ENCODE peak calls at places on chromosomes 16 and 17, in six cellular contexts. T is stimulated activated CD8-positive, alpha-beta memory T cell treated with anti-CD3 and anti-CD28 coated beads, Interleukin-7, amount 100 ng/mL, for 1 hour; M is H4; X is RCC 7860; Q is CD4-positive, alpha-beta memory T cell; L is Kasumi-1. U is an unnamed sample.

GRCh38 chr17:76063880-76064546 is 8.3 kb downstream of the SRP68 start:
- DNase-seq in T (no peak), M (no peak), X (no peak), Q (peak; percentile 65), L (no peak), U (no peak)

GRCh38 chr16:56369202-56369601 is 56.1 kb downstream of the AMFR start:
- DNase-seq in T (no peak), M (no peak), X (no peak), Q (no peak), L (no peak), U (no peak)

GRCh38 chr16:2767891-2768290 is 9.2 kb downstream of the ELOB start:
- DNase-seq in T (no peak), M (no peak), X (no peak), Q (no peak), L (no peak), U (no peak)

GRCh38 chr16:31199430-31200041 is 3.0 kb downstream of the PYCARD start:
- DNase-seq in T (no peak), M (no peak), X (no peak), Q (peak; percentile 5), L (no peak), U (no peak)

GRCh38 chr16:1287982-1288670 is 21.3 kb upstream of the UBE2I start:
- DNase-seq in T (no peak), M (no peak), X (no peak), Q (no peak), L (no peak), U (no peak)

GRCh38 chr16:75566889-75567255 is 693 bp downstream of the GABARAPL2 start:
- DNase-seq in T (no peak), M (no peak), X (no peak), Q (peak; percentile 17), L (peak; percentile 4), U (no peak)

GRCh38 chr16:82612263-82612662 is 14.5 kb upstream of the CDH13 start:
- DNase-seq in T (no peak), M (no peak), X (no peak), Q (no peak), L (no peak), U (no peak)

GRCh38 chr17:35747540-35748017 is 5.5 kb downstream of the GAS2L2 start:
- DNase-seq in T (peak; percentile 49), M (peak; percentile 77), X (peak; percentile 50), Q (peak; percentile 76), L (peak; percentile 88), U (peak; percentile 90)

GRCh38 chr16:588639-588888 is 1.3 kb upstream of the RAB40C start:
- DNase-seq in T (no peak), M (no peak), X (peak; percentile 58), Q (no peak), L (no peak), U (no peak)

GRCh38 chr17:14699569-14700190 is 398.8 kb downstream of the HS3ST3B1 start:
- DNase-seq in T (no peak), M (no peak), X (no peak), Q (no peak), L (no peak), U (no peak)

U was measured in GM13977.